ENCODE peak calls at places on chromosome 9, in nine cellular contexts. R is ovary; H is BJ; K is LoVo; B is NCI-H2171 treated with DMSO at 0.1 percent for 48 hours; V is AG08395; C is CD4-positive, alpha-beta memory T cell; Q is fibroblast of lung; X is activated effector memory CD4-positive, alpha-beta T cell treated with Interleukin-2 at 50 U/mL for 16 hours. P is an unnamed sample.

GRCh38 chr9:107810493-107810931 is 320.9 kb upstream of the KLF4 start:
- DNase-seq in B (no peak), C (no peak), H (no peak), Q (no peak), K (no peak), V (peak; percentile 21), R (no peak), X (no peak), P (no peak)

GRCh38 chr9:34590376-34591090 is 1.0 kb upstream of the CNTFR start:
- DNase-seq in K (peak; percentile 54), Q (no peak), V (no peak), B (no peak), R (no peak), H (no peak), C (no peak), X (no peak), P (no peak)

GRCh38 chr9:107742531-107743309 is 253.2 kb upstream of the KLF4 start:
- DNase-seq in C (no peak), B (no peak), H (no peak), R (peak; percentile 44), X (no peak), V (no peak), Q (no peak), K (no peak), P (no peak)

GRCh38 chr9:83219154-83219923 is 156.4 kb upstream of the RASEF start:
- DNase-seq in K (peak; percentile 70), X (no peak), C (no peak), Q (peak; percentile 69), B (peak; percentile 70), R (peak; percentile 71), V (peak; percentile 79), H (no peak), P (peak; percentile 66)

GRCh38 chr9:107895524-107896001 is 406.0 kb upstream of the KLF4 start:
- DNase-seq in R (no peak), H (no peak), V (no peak), X (no peak), C (no peak), B (no peak), Q (peak; percentile 80), K (no peak), P (no peak)

GRCh38 chr9:89463986-89464901 is 33.7 kb downstream of the SEMA4D start:
- DNase-seq in C (peak; percentile 87), B (no peak), Q (no peak), K (no peak), R (no peak), H (no peak), V (no peak), X (peak; percentile 75), P (no peak)

GRCh38 chr9:20117985-20118384 is 329.1 kb upstream of the SLC24A2 start:
- DNase-seq in X (no peak), B (no peak), K (no peak), C (no peak), H (no peak), Q (no peak), R (no peak), V (no peak), P (no peak)

GRCh38 chr9:34413229-34413852 is 36.6 kb upstream of the MYORG start:
- DNase-seq in Q (peak; percentile 56), X (no peak), R (peak; percentile 37), C (no peak), H (no peak), V (peak; percentile 69), K (peak; percentile 7), B (no peak), P (no peak)

GRCh38 chr9:112065781-112066606 is 109.1 kb downstream of the SUSD1 start:
- DNase-seq in Q (peak; percentile 89), V (no peak), R (no peak), H (peak; percentile 63), K (peak; percentile 88), C (no peak), B (no peak), X (no peak), P (no peak)

GRCh38 chr9:34547960-34548603 is 25.3 kb upstream of the ENHO start:
- DNase-seq in Q (peak; percentile 55), C (no peak), R (peak; percentile 64), H (no peak), V (peak; percentile 88), B (peak; percentile 34), X (no peak), K (peak; percentile 41), P (no peak)

GRCh38 chr9:121972501-121972981 is 120.6 kb downstream of the TTLL11 start:
- DNase-seq in B (no peak), H (no peak), V (peak; percentile 77), K (no peak), R (no peak), C (no peak), Q (no peak), X (no peak), P (no peak)

GRCh38 chr9:122389799-122390481 is 19.1 kb downstream of the PTGS1 start:
- DNase-seq in X (no peak), C (no peak), K (no peak), R (no peak), H (no peak), Q (no peak), B (peak; percentile 90), V (no peak), P (peak; percentile 4)

GRCh38 chr9:36123511-36123910 is 13.0 kb upstream of the GLIPR2 start:
- DNase-seq in C (no peak), K (no peak), V (no peak), B (no peak), R (no peak), H (no peak), Q (no peak), X (no peak), P (no peak)

GRCh38 chr9:128128836-128129590 is 1.5 kb upstream of the PTGES2 start:
- DNase-seq in V (no peak), H (no peak), R (no peak), Q (no peak), K (no peak), X (no peak), B (no peak), C (no peak), P (no peak)

GRCh38 chr9:121171236-121171635 is 30.4 kb downstream of the RAB14 start:
- DNase-seq in K (no peak), Q (no peak), B (peak; percentile 20), R (no peak), H (no peak), C (no peak), X (no peak), V (no peak), P (no peak)

GRCh38 chr9:75170898-75171360 is 82.6 kb downstream of the OSTF1 start:
- DNase-seq in H (no peak), X (no peak), K (no peak), B (no peak), V (no peak), Q (no peak), R (no peak), C (no peak), P (no peak)

GRCh38 chr9:129497064-129497836 is 123.7 kb downstream of the C9orf50 start:
- DNase-seq in C (no peak), B (peak; percentile 99), H (no peak), X (no peak), R (peak; percentile 65), Q (no peak), V (peak; percentile 47), K (no peak), P (no peak)

GRCh38 chr9:100700689-100701318 is 122.9 kb downstream of the CAVIN4 start:
- DNase-seq in B (peak; percentile 40), X (no peak), Q (no peak), K (no peak), R (no peak), V (no peak), C (no peak), H (no peak), P (no peak)

GRCh38 chr9:93009337-93010015 is 49.0 kb upstream of the SUSD3 start:
- DNase-seq in Q (no peak), C (no peak), R (no peak), K (no peak), X (no peak), V (no peak), H (no peak), B (peak; percentile 17), P (no peak)

GRCh38 chr9:81182421-81182820 is 506.9 kb downstream of the TLE1 start:
- DNase-seq in C (no peak), X (no peak), Q (peak; percentile 60), V (no peak), R (no peak), B (peak; percentile 8), K (no peak), H (no peak), P (no peak)

GRCh38 chr9:123407537-123407828 is 51.5 kb downstream of the CRB2 start:
- DNase-seq in V (no peak), C (no peak), B (no peak), R (no peak), Q (no peak), K (no peak), H (no peak), X (no peak), P (no peak)

GRCh38 chr9:111728617-111729366 is 65.9 kb downstream of the SHOC1 start:
- DNase-seq in V (peak; percentile 37), X (no peak), B (no peak), C (no peak), Q (peak; percentile 94), K (peak; percentile 88), H (peak; percentile 67), R (no peak), P (no peak)

GRCh38 chr9:83749706-83750105 is 41.9 kb upstream of the UBQLN1 start:
- DNase-seq in Q (no peak), K (no peak), B (no peak), X (no peak), V (no peak), H (no peak), C (no peak), R (no peak), P (no peak)

GRCh38 chr9:22452415-22453010 is 5.9 kb downstream of the DMRTA1 start:
- DNase-seq in H (no peak), C (peak; percentile 32), K (peak; percentile 54), Q (peak; percentile 44), R (no peak), B (peak; percentile 2), X (peak; percentile 9), V (peak; percentile 8), P (no peak)

GRCh38 chr9:89678394-89679005 is 73.7 kb downstream of the GADD45G start:
- DNase-seq in Q (no peak), H (no peak), B (peak; percentile 84), K (no peak), X (no peak), R (no peak), C (no peak), V (no peak), P (peak; percentile 38)

GRCh38 chr9:109403116-109403515 is 82.3 kb upstream of the EPB41L4B start:
- DNase-seq in X (no peak), B (no peak), R (no peak), Q (no peak), H (peak; percentile 4), C (no peak), K (no peak), V (no peak), P (no peak)

GRCh38 chr9:106860731-106861584 is 2.0 kb upstream of the ZNF462 start:
- DNase-seq in V (peak; percentile 9), B (peak; percentile 72), R (peak; percentile 49), H (no peak), K (peak; percentile 25), X (no peak), C (no peak), Q (peak; percentile 56), P (no peak)

GRCh38 chr9:82601272-82601835 is 461.6 kb downstream of the RASEF start:
- DNase-seq in C (no peak), R (no peak), Q (no peak), K (no peak), V (peak; percentile 24), H (peak; percentile 9), X (no peak), B (peak; percentile 7), P (no peak)

GRCh38 chr9:121772600-121773285 is 121.3 kb downstream of the DAB2IP start:
- DNase-seq in C (no peak), B (peak; percentile 12), H (no peak), K (no peak), Q (no peak), X (no peak), R (peak; percentile 20), V (no peak), P (no peak)

GRCh38 chr9:33817327-33818166 is 587 bp downstream of the UBE2R2 start:
- DNase-seq in H (no peak), C (peak; percentile 57), Q (peak; percentile 69), K (peak; percentile 49), B (peak; percentile 26), V (peak; percentile 59), R (peak; percentile 53), X (peak; percentile 37), P (no peak)

GRCh38 chr9:6128030-6128429 is 87.6 kb upstream of the IL33 start:
- DNase-seq in C (no peak), H (no peak), R (no peak), X (no peak), B (no peak), K (no peak), Q (no peak), V (no peak), P (no peak)

P was measured in NCI-H1436 treated with DMSO at 0.1 percent for 48 hours.